ENCODE peak calls at places on chromosomes 7 and 10, in five cellular contexts. T is stomach, X is transverse colon, C is H1, S is tibial nerve. A is an unnamed sample. For H3K36me3, the result is how much of the 10 kb centered on the place peaks cover.

GRCh38 chr10:12484945-12485805 is 135.8 kb downstream of the CAMK1D start:
- DNase-seq in T (peak), X (peak), S (no peak), C (peak), A (no peak)

GRCh38 chr10:32990811-32991210 is 32.8 kb upstream of the ITGB1 start:
- DNase-seq in S (no peak), C (no peak), X (no peak), T (no peak), A (no peak)

GRCh38 chr7:136911362-136911761 is 42.9 kb downstream of the CHRM2 start:
- DNase-seq in X (no peak), S (no peak), T (no peak), C (no peak), A (no peak)

GRCh38 chr10:116271593-116272496 is 1.2 kb downstream of the GFRA1 start:
- DNase-seq in T (no peak), S (no peak), C (no peak), X (no peak), A (peak)

GRCh38 chr7:155837126-155837479 is 24.8 kb upstream of the SHH start:
- DNase-seq in S (no peak), X (no peak), C (no peak), T (no peak), A (no peak)

GRCh38 chr7:45881759-45882464 is 6.4 kb upstream of the IGFBP1 start:
- DNase-seq in X (no peak), S (no peak), C (no peak), T (no peak), A (no peak)

GRCh38 chr7:13144622-13145021 is 457.2 kb downstream of the ARL4A start:
- DNase-seq in T (no peak), C (no peak), X (no peak), S (no peak), A (no peak)

GRCh38 chr7:140640727-140641531 is at the start of gene DENND2A:
- DNase-seq in S (peak), T (peak), C (no peak), X (peak), A (peak)

GRCh38 chr7:69602522-69602921 is 4.2 kb downstream of the AUTS2 start:
- DNase-seq in S (no peak), C (no peak), X (no peak), T (no peak), A (no peak)

GRCh38 chr10:5550621-5551530 is 26.1 kb downstream of the CALML3 start:
- DNase-seq in C (no peak), T (no peak), X (no peak), S (no peak), A (no peak)

GRCh38 chr10:35574924-35575352 is 30.2 kb upstream of the GJD4 start:
- DNase-seq in C (peak), S (no peak), X (no peak), T (no peak), A (no peak)

GRCh38 chr7:81655271-81655670 is 114.6 kb downstream of the HGF start:
- DNase-seq in T (no peak), S (no peak), X (no peak), C (no peak), A (no peak)

GRCh38 chr10:12534824-12535223 is 185.5 kb downstream of the CAMK1D start:
- DNase-seq in X (no peak), C (no peak), T (no peak), S (no peak), A (no peak)

GRCh38 chr7:121510858-121511482 is 114.9 kb upstream of the FAM3C start:
- DNase-seq in C (no peak), S (no peak), X (no peak), T (no peak), A (no peak)

GRCh38 chr10:53839437-53840039 is 961.5 kb downstream of the PCDH15 start:
- DNase-seq in S (no peak), T (no peak), C (no peak), X (no peak), A (no peak)

DNA sequence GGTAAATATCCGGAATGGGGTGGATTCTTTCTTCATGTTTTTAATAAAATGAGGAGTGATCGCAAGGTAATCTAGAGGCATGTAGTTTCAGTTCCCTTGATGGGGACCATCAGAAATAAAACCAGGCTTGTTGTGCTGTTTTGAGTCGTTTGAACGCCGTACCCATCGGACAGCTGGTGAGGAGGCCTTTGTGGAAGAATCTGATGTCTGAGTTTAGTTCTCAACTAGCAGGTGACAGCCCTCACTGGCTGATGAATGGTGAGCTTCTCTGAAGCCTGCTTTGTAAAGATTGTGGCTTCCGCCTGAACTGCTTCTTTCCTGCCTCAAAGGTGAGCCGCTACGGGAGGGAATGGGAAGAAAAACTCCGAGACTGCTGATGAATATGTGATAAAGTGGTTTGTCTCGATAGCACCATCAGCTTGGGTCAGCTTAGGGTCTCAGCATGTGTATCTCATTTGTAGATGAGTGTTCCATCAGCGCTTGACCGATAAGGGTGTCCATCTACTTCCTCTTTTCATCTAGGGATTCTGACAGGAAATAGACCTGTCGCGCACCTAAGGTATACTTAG is 977 bp downstream of the TMEM248 start:
- DNase-seq in X (peak), T (no peak), C (no peak), S (no peak), A (no peak)
- TF ChIP-seq EP300 in X (no peak), T (no peak), C (no peak), S (no peak), A (no peak)

GRCh38 chr7:128219646-128220045 is 21.4 kb upstream of the LEP start:
- DNase-seq in T (no peak), X (no peak), C (no peak), S (no peak), A (no peak)
- H3K4me3 ChIP-seq in T (no peak), X (no peak), C (no peak), S (no peak), A (no peak)

GRCh38 chr7:129462445-129462844 is 28.2 kb downstream of the STRIP2 start:
- DNase-seq in X (no peak), C (no peak), S (no peak), T (no peak), A (no peak)
- H3K36me3 ChIP-seq in X (under half), C (under half), S (under half), T (under half), A (under half)

DNA sequence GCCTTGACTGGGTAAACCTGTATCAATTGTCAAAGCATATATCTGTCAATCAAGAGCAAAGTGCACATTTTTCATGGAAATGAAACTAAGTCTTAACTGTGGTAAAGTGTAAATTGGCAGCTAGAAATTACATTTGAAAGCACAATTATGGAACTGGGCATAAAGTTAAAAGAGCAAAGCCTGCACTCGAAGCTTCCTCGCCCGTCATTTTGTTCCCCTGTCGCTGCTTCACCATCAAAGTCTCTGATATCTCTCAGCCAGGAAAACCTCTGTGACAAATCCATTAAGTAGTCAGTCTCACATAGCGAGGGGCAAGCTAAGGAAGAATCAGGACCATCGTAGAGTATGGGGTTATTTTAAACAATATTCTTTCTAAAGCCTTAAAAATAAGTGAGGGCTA is 27.9 kb downstream of the PON1 start:
- DNase-seq in S (no peak), X (no peak), T (no peak), C (no peak), A (no peak)
- TF ChIP-seq EP300 in S (no peak), X (no peak), T (no peak), C (no peak), A (no peak)

DNA sequence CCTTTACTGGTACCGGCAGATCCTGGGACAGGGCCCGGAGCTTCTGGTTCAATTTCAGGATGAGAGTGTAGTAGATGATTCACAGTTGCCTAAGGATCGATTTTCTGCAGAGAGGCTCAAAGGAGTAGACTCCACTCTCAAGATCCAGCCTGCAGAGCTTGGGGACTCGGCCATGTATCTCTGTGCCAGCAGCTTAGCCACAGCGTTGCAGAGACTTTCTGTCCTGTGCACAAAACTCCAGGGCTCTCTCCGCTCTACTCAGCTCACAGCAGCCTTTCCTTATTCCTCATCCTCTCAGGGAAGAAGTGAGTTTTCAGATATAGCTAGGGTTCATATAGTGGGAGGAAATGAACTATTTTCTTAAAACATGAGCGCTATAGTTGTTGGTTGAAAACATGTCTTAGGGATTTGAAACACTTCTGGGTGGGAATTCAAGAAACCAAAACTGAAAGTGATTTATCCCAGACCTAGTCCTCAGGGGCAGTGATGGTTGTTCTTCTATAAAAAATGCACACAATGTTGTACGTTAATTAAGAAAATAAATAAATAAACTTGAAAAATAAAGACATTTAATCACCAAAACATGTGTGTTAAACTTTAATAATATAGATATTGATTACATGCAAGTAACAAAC is 150.2 kb upstream of the PRSS58 start:
- DNase-seq in T (no peak), S (no peak), C (no peak), X (no peak), A (no peak)
- H3K4me3 ChIP-seq in T (peak), S (no peak), C (no peak), X (no peak), A (no peak)

GRCh38 chr10:97372233-97372875 is 28.8 kb downstream of the RRP12 start:
- DNase-seq in S (no peak), T (no peak), C (no peak), X (no peak), A (no peak)

GRCh38 chr10:97378933-97379921 is 21.9 kb downstream of the RRP12 start:
- DNase-seq in S (no peak), X (no peak), T (no peak), C (no peak), A (no peak)

GRCh38 chr10:97376413-97376812 is 24.7 kb downstream of the RRP12 start:
- DNase-seq in T (no peak), C (no peak), S (no peak), X (no peak), A (no peak)

GRCh38 chr10:97371696-97372095 is 29.4 kb downstream of the RRP12 start:
- DNase-seq in S (no peak), C (no peak), X (no peak), T (no peak), A (no peak)

GRCh38 chr10:97373456-97373855 is 27.7 kb downstream of the RRP12 start:
- DNase-seq in S (no peak), C (no peak), X (no peak), T (no peak), A (no peak)
- H3K36me3 ChIP-seq in S (under half), C (under half), X (under half), T (half or more), A (half or more)

GRCh38 chr7:107743567-107744344 is at the start of gene CBLL1:
- DNase-seq in S (peak), X (peak), T (peak), C (peak), A (peak)
- TF ChIP-seq EP300 in S (peak), X (no peak), T (no peak), C (no peak), A (no peak)

GRCh38 chr7:55498142-55498541 is 74.2 kb downstream of the VOPP1 start:
- DNase-seq in T (no peak), X (no peak), S (no peak), C (no peak), A (no peak)
- H3K4me3 ChIP-seq in T (no peak), X (no peak), S (no peak), C (no peak), A (no peak)

DNA sequence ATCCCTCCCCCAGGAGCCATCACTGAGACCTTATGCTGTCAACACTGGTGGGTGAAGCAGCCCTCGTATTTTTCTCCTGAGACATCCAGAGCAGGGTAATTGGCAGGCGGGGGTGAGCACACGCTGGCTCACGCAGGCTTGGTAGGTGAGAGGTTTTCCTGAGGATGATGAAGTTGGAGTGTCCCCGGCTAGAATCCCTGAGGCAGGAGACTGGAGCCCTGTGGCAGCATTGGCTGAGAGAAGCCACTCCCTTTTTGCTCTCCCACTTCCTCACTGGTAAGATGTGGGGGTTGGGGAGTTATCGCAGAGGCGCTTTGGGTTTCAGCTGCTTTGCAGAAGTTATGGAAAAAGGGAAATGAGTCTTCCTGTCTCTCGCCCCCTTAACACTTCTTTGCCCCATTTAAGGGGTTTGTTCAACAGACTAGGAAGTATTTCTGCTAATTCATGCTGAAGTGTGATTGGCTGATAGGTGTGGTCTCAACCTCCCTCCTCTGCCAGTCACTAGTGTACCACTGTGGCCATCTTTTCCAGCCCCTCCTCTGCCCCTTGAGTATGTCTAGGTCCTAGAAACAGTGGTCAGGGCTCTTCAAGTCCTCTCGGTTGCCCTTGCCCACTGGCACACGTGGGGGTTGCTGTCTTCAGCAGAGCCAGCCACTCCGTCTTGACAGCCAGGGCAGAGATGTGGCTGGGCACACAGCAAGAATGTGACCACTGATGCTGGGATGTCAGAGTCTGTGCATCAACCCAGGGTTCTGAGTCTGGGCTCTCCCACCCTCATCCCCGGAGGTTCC is 5.7 kb downstream of the ARPC1B start:
- DNase-seq in S (no peak), C (no peak), T (no peak), X (peak), A (peak)
- H3K36me3 ChIP-seq in S (under half), C (under half), T (under half), X (under half), A (under half)

A was measured in upper lobe of left lung.